ENCODE peak calls at places on chromosome 14, in ten cellular contexts. One of them, this sample, is unnamed.

GRCh38 chr14:50225067-50225973 is 6.1 kb downstream of the SOS2 start:
- DNase-seq in heart left ventricle: peak
- DNase-seq in A549: no peak
- DNase-seq in LoVo: no peak
- DNase-seq in stimulated activated CD4-positive, alpha-beta T cell treated with anti-CD3 and anti-CD28 coated beads, Interleukin-15, amount 100 ng/mL, for 1 hour: no peak
- DNase-seq in NCI-H1694 treated with DMSO at 0.1 percent for 48 hours: no peak
- DNase-seq in activated naive CD8-positive, alpha-beta T cell treated with anti-CD3 and anti-CD28 coated beads for 36 hours: no peak
- DNase-seq in nucleus accumbens: no peak
- DNase-seq in anterior cingulate cortex: no peak
- DNase-seq in fibroblast of pulmonary artery: peak
- DNase-seq in this sample: no peak

GRCh38 chr14:88479574-88479987 is 75.2 kb downstream of the PTPN21 start:
- DNase-seq in heart left ventricle: no peak
- DNase-seq in A549: no peak
- DNase-seq in LoVo: no peak
- DNase-seq in stimulated activated CD4-positive, alpha-beta T cell treated with anti-CD3 and anti-CD28 coated beads, Interleukin-15, amount 100 ng/mL, for 1 hour: no peak
- DNase-seq in NCI-H1694 treated with DMSO at 0.1 percent for 48 hours: no peak
- DNase-seq in activated naive CD8-positive, alpha-beta T cell treated with anti-CD3 and anti-CD28 coated beads for 36 hours: no peak
- DNase-seq in nucleus accumbens: no peak
- DNase-seq in anterior cingulate cortex: no peak
- DNase-seq in fibroblast of pulmonary artery: no peak
- DNase-seq in this sample: no peak

GRCh38 chr14:86404425-86404824 is 874.5 kb downstream of the FLRT2 start:
- DNase-seq in heart left ventricle: no peak
- DNase-seq in A549: no peak
- DNase-seq in LoVo: no peak
- DNase-seq in stimulated activated CD4-positive, alpha-beta T cell treated with anti-CD3 and anti-CD28 coated beads, Interleukin-15, amount 100 ng/mL, for 1 hour: no peak
- DNase-seq in NCI-H1694 treated with DMSO at 0.1 percent for 48 hours: no peak
- DNase-seq in activated naive CD8-positive, alpha-beta T cell treated with anti-CD3 and anti-CD28 coated beads for 36 hours: no peak
- DNase-seq in nucleus accumbens: no peak
- DNase-seq in anterior cingulate cortex: no peak
- DNase-seq in fibroblast of pulmonary artery: peak
- DNase-seq in this sample: no peak

GRCh38 chr14:74888164-74889158 is 6.7 kb downstream of the DLST start:
- DNase-seq in heart left ventricle: no peak
- DNase-seq in A549: no peak
- DNase-seq in LoVo: peak
- DNase-seq in stimulated activated CD4-positive, alpha-beta T cell treated with anti-CD3 and anti-CD28 coated beads, Interleukin-15, amount 100 ng/mL, for 1 hour: no peak
- DNase-seq in NCI-H1694 treated with DMSO at 0.1 percent for 48 hours: no peak
- DNase-seq in activated naive CD8-positive, alpha-beta T cell treated with anti-CD3 and anti-CD28 coated beads for 36 hours: no peak
- DNase-seq in nucleus accumbens: no peak
- DNase-seq in anterior cingulate cortex: no peak
- DNase-seq in fibroblast of pulmonary artery: no peak
- DNase-seq in this sample: peak

GRCh38 chr14:30938617-30939016 is 64.3 kb downstream of the COCH start:
- DNase-seq in heart left ventricle: no peak
- DNase-seq in A549: no peak
- DNase-seq in LoVo: no peak
- DNase-seq in stimulated activated CD4-positive, alpha-beta T cell treated with anti-CD3 and anti-CD28 coated beads, Interleukin-15, amount 100 ng/mL, for 1 hour: no peak
- DNase-seq in NCI-H1694 treated with DMSO at 0.1 percent for 48 hours: no peak
- DNase-seq in activated naive CD8-positive, alpha-beta T cell treated with anti-CD3 and anti-CD28 coated beads for 36 hours: no peak
- DNase-seq in nucleus accumbens: no peak
- DNase-seq in anterior cingulate cortex: no peak
- DNase-seq in fibroblast of pulmonary artery: no peak
- DNase-seq in this sample: no peak

GRCh38 chr14:76928301-76928700 is 100.2 kb downstream of the IRF2BPL start:
- DNase-seq in heart left ventricle: no peak
- DNase-seq in A549: no peak
- DNase-seq in LoVo: no peak
- DNase-seq in stimulated activated CD4-positive, alpha-beta T cell treated with anti-CD3 and anti-CD28 coated beads, Interleukin-15, amount 100 ng/mL, for 1 hour: no peak
- DNase-seq in NCI-H1694 treated with DMSO at 0.1 percent for 48 hours: peak
- DNase-seq in activated naive CD8-positive, alpha-beta T cell treated with anti-CD3 and anti-CD28 coated beads for 36 hours: no peak
- DNase-seq in nucleus accumbens: no peak
- DNase-seq in anterior cingulate cortex: no peak
- DNase-seq in fibroblast of pulmonary artery: no peak
- DNase-seq in this sample: no peak

GRCh38 chr14:74979442-74980397 is 23.0 kb upstream of the EIF2B2 start:
- DNase-seq in heart left ventricle: no peak
- DNase-seq in A549: no peak
- DNase-seq in LoVo: no peak
- DNase-seq in stimulated activated CD4-positive, alpha-beta T cell treated with anti-CD3 and anti-CD28 coated beads, Interleukin-15, amount 100 ng/mL, for 1 hour: no peak
- DNase-seq in NCI-H1694 treated with DMSO at 0.1 percent for 48 hours: peak
- DNase-seq in activated naive CD8-positive, alpha-beta T cell treated with anti-CD3 and anti-CD28 coated beads for 36 hours: no peak
- DNase-seq in nucleus accumbens: no peak
- DNase-seq in anterior cingulate cortex: no peak
- DNase-seq in fibroblast of pulmonary artery: peak
- DNase-seq in this sample: peak

GRCh38 chr14:74261288-74261687 is 22.0 kb downstream of the VSX2 start:
- DNase-seq in heart left ventricle: no peak
- DNase-seq in A549: no peak
- DNase-seq in LoVo: no peak
- DNase-seq in stimulated activated CD4-positive, alpha-beta T cell treated with anti-CD3 and anti-CD28 coated beads, Interleukin-15, amount 100 ng/mL, for 1 hour: no peak
- DNase-seq in NCI-H1694 treated with DMSO at 0.1 percent for 48 hours: peak
- DNase-seq in activated naive CD8-positive, alpha-beta T cell treated with anti-CD3 and anti-CD28 coated beads for 36 hours: no peak
- DNase-seq in nucleus accumbens: no peak
- DNase-seq in anterior cingulate cortex: no peak
- DNase-seq in fibroblast of pulmonary artery: no peak
- DNase-seq in this sample: no peak

GRCh38 chr14:82854131-82854530 is 1320.5 kb upstream of the SEL1L start:
- DNase-seq in heart left ventricle: no peak
- DNase-seq in A549: no peak
- DNase-seq in LoVo: no peak
- DNase-seq in stimulated activated CD4-positive, alpha-beta T cell treated with anti-CD3 and anti-CD28 coated beads, Interleukin-15, amount 100 ng/mL, for 1 hour: no peak
- DNase-seq in NCI-H1694 treated with DMSO at 0.1 percent for 48 hours: no peak
- DNase-seq in activated naive CD8-positive, alpha-beta T cell treated with anti-CD3 and anti-CD28 coated beads for 36 hours: no peak
- DNase-seq in nucleus accumbens: no peak
- DNase-seq in anterior cingulate cortex: no peak
- DNase-seq in fibroblast of pulmonary artery: no peak
- DNase-seq in this sample: no peak

GRCh38 chr14:69259531-69260245 is at the start of gene GALNT16:
- DNase-seq in heart left ventricle: peak
- DNase-seq in A549: peak
- DNase-seq in LoVo: peak
- DNase-seq in stimulated activated CD4-positive, alpha-beta T cell treated with anti-CD3 and anti-CD28 coated beads, Interleukin-15, amount 100 ng/mL, for 1 hour: no peak
- DNase-seq in NCI-H1694 treated with DMSO at 0.1 percent for 48 hours: peak
- DNase-seq in activated naive CD8-positive, alpha-beta T cell treated with anti-CD3 and anti-CD28 coated beads for 36 hours: peak
- DNase-seq in nucleus accumbens: peak
- DNase-seq in anterior cingulate cortex: peak
- DNase-seq in fibroblast of pulmonary artery: no peak
- DNase-seq in this sample: peak

GRCh38 chr14:41830679-41831078 is 224.0 kb downstream of the LRFN5 start:
- DNase-seq in heart left ventricle: no peak
- DNase-seq in A549: no peak
- DNase-seq in LoVo: no peak
- DNase-seq in stimulated activated CD4-positive, alpha-beta T cell treated with anti-CD3 and anti-CD28 coated beads, Interleukin-15, amount 100 ng/mL, for 1 hour: no peak
- DNase-seq in NCI-H1694 treated with DMSO at 0.1 percent for 48 hours: no peak
- DNase-seq in activated naive CD8-positive, alpha-beta T cell treated with anti-CD3 and anti-CD28 coated beads for 36 hours: no peak
- DNase-seq in nucleus accumbens: no peak
- DNase-seq in anterior cingulate cortex: no peak
- DNase-seq in fibroblast of pulmonary artery: peak
- DNase-seq in this sample: no peak

GRCh38 chr14:65847065-65847847 is 434.7 kb downstream of the FUT8 start:
- DNase-seq in heart left ventricle: no peak
- DNase-seq in A549: no peak
- DNase-seq in LoVo: no peak
- DNase-seq in stimulated activated CD4-positive, alpha-beta T cell treated with anti-CD3 and anti-CD28 coated beads, Interleukin-15, amount 100 ng/mL, for 1 hour: no peak
- DNase-seq in NCI-H1694 treated with DMSO at 0.1 percent for 48 hours: no peak
- DNase-seq in activated naive CD8-positive, alpha-beta T cell treated with anti-CD3 and anti-CD28 coated beads for 36 hours: peak
- DNase-seq in nucleus accumbens: no peak
- DNase-seq in anterior cingulate cortex: no peak
- DNase-seq in fibroblast of pulmonary artery: no peak
- DNase-seq in this sample: no peak

GRCh38 chr14:99549684-99550083 is 54.3 kb downstream of the CCDC85C start:
- DNase-seq in heart left ventricle: no peak
- DNase-seq in A549: no peak
- DNase-seq in LoVo: no peak
- DNase-seq in stimulated activated CD4-positive, alpha-beta T cell treated with anti-CD3 and anti-CD28 coated beads, Interleukin-15, amount 100 ng/mL, for 1 hour: no peak
- DNase-seq in NCI-H1694 treated with DMSO at 0.1 percent for 48 hours: no peak
- DNase-seq in activated naive CD8-positive, alpha-beta T cell treated with anti-CD3 and anti-CD28 coated beads for 36 hours: no peak
- DNase-seq in nucleus accumbens: no peak
- DNase-seq in anterior cingulate cortex: no peak
- DNase-seq in fibroblast of pulmonary artery: no peak
- DNase-seq in this sample: peak

GRCh38 chr14:101598159-101598558 is 36.9 kb downstream of the DIO3 start:
- DNase-seq in heart left ventricle: no peak
- DNase-seq in A549: no peak
- DNase-seq in LoVo: no peak
- DNase-seq in stimulated activated CD4-positive, alpha-beta T cell treated with anti-CD3 and anti-CD28 coated beads, Interleukin-15, amount 100 ng/mL, for 1 hour: no peak
- DNase-seq in NCI-H1694 treated with DMSO at 0.1 percent for 48 hours: no peak
- DNase-seq in activated naive CD8-positive, alpha-beta T cell treated with anti-CD3 and anti-CD28 coated beads for 36 hours: no peak
- DNase-seq in nucleus accumbens: no peak
- DNase-seq in anterior cingulate cortex: no peak
- DNase-seq in fibroblast of pulmonary artery: no peak
- DNase-seq in this sample: no peak

GRCh38 chr14:101839236-101839635 is 77.7 kb downstream of the PPP2R5C start:
- DNase-seq in heart left ventricle: no peak
- DNase-seq in A549: no peak
- DNase-seq in LoVo: no peak
- DNase-seq in stimulated activated CD4-positive, alpha-beta T cell treated with anti-CD3 and anti-CD28 coated beads, Interleukin-15, amount 100 ng/mL, for 1 hour: no peak
- DNase-seq in NCI-H1694 treated with DMSO at 0.1 percent for 48 hours: no peak
- DNase-seq in activated naive CD8-positive, alpha-beta T cell treated with anti-CD3 and anti-CD28 coated beads for 36 hours: peak
- DNase-seq in nucleus accumbens: no peak
- DNase-seq in anterior cingulate cortex: no peak
- DNase-seq in fibroblast of pulmonary artery: no peak
- DNase-seq in this sample: no peak

GRCh38 chr14:104112113-104112505 is 26.3 kb upstream of the KIF26A start:
- DNase-seq in heart left ventricle: no peak
- DNase-seq in A549: no peak
- DNase-seq in LoVo: no peak
- DNase-seq in stimulated activated CD4-positive, alpha-beta T cell treated with anti-CD3 and anti-CD28 coated beads, Interleukin-15, amount 100 ng/mL, for 1 hour: no peak
- DNase-seq in NCI-H1694 treated with DMSO at 0.1 percent for 48 hours: no peak
- DNase-seq in activated naive CD8-positive, alpha-beta T cell treated with anti-CD3 and anti-CD28 coated beads for 36 hours: no peak
- DNase-seq in nucleus accumbens: no peak
- DNase-seq in anterior cingulate cortex: no peak
- DNase-seq in fibroblast of pulmonary artery: no peak
- DNase-seq in this sample: no peak

This sample was measured in trophoblast cell.